ENCODE peak calls at places on chromosomes 16 and 17, in seven cellular contexts. J, O, T, A, K, Y and N are unnamed samples.

GRCh38 chr16:65070831-65071230 is 51.0 kb downstream of the CDH11 start:
- DNase-seq in Y (peak), T (peak), O (peak), K (peak), J (no peak), A (peak), N (peak)

GRCh38 chr16:2388875-2389433 is 40.3 kb upstream of the CCNF start:
- DNase-seq in J (no peak), T (peak), Y (peak), A (peak), K (peak), O (peak), N (no peak)

GRCh38 chr17:49880291-49881053 is 32.6 kb upstream of the TAC4 start:
- DNase-seq in A (peak), T (peak), J (peak), K (peak), O (peak), Y (peak), N (peak)

GRCh38 chr16:9077001-9077809 is 14.2 kb upstream of the HAPSTR1 start:
- DNase-seq in O (peak), A (peak), Y (peak), T (peak), K (peak), J (no peak), N (peak)

GRCh38 chr17:77959216-77959925 is 868 bp downstream of the TNRC6C start:
- DNase-seq in A (no peak), O (peak), J (peak), Y (peak), T (peak), K (no peak), N (peak)

GRCh38 chr16:22425036-22425801 is 50.8 kb upstream of the CDR2 start:
- DNase-seq in K (peak), T (no peak), O (no peak), Y (no peak), A (no peak), J (no peak), N (peak)

GRCh38 chr17:7380321-7380720 is 568 bp upstream of the TNK1 start:
- DNase-seq in Y (peak), O (peak), T (no peak), K (no peak), A (peak), J (no peak), N (peak)

GRCh38 chr16:55543470-55543869 is 23.0 kb upstream of the CAPNS2 start:
- DNase-seq in K (peak), O (peak), A (no peak), J (no peak), T (no peak), Y (no peak), N (peak)

GRCh38 chr16:28984619-28985135 is at the start of gene LAT:
- DNase-seq in T (no peak), A (no peak), Y (no peak), J (peak), O (no peak), K (peak), N (no peak)

GRCh38 chr17:29124931-29125270 is 55.3 kb downstream of the MYO18A start:
- DNase-seq in Y (peak), O (no peak), J (no peak), T (no peak), K (no peak), A (no peak), N (no peak)

GRCh38 chr16:68756250-68757051 is 19.4 kb downstream of the CDH1 start:
- DNase-seq in A (no peak), O (no peak), Y (peak), T (no peak), K (no peak), J (peak), N (no peak)

GRCh38 chr16:85979605-85980004 is 80.6 kb downstream of the IRF8 start:
- DNase-seq in A (no peak), O (no peak), J (no peak), T (no peak), K (no peak), Y (no peak), N (no peak)

GRCh38 chr17:29747660-29748059 is 124.9 kb upstream of the CORO6 start:
- DNase-seq in K (no peak), O (no peak), J (no peak), T (no peak), Y (no peak), A (no peak), N (peak)

GRCh38 chr16:35510701-35511100 is 2051.3 kb downstream of the TP53TG3F start:
- DNase-seq in O (no peak), T (no peak), A (no peak), J (no peak), Y (no peak), K (no peak), N (no peak)

GRCh38 chr16:66653581-66654350 is 42.8 kb downstream of the CMTM4 start:
- DNase-seq in Y (no peak), T (no peak), J (no peak), K (peak), A (no peak), O (no peak), N (peak)

GRCh38 chr17:41417576-41418015 is 6.8 kb downstream of the KRT37 start:
- DNase-seq in O (peak), T (no peak), K (no peak), Y (no peak), J (no peak), A (no peak), N (no peak)

GRCh38 chr17:55783684-55784245 is 32.9 kb downstream of the PCTP start:
- DNase-seq in T (no peak), J (no peak), A (no peak), O (no peak), K (peak), Y (no peak), N (peak)

GRCh38 chr16:30421010-30421409 is 8.8 kb downstream of the DCTPP1 start:
- DNase-seq in K (no peak), Y (no peak), A (no peak), T (no peak), O (no peak), J (no peak), N (no peak)

GRCh38 chr17:37818689-37819088 is 73.8 kb upstream of the HNF1B start:
- DNase-seq in T (no peak), K (peak), J (no peak), Y (peak), A (peak), O (peak), N (no peak)

GRCh38 chr17:7515912-7516610 is 31.9 kb downstream of the POLR2A start:
- DNase-seq in O (no peak), T (peak), A (peak), K (no peak), J (no peak), Y (peak), N (no peak)

GRCh38 chr16:47019563-47019962 is 46.1 kb upstream of the DNAJA2 start:
- DNase-seq in K (no peak), Y (peak), J (no peak), A (no peak), T (no peak), O (no peak), N (peak)

GRCh38 chr17:42001729-42002128 is 15.5 kb downstream of the DNAJC7 start:
- DNase-seq in K (no peak), T (no peak), O (no peak), J (no peak), Y (no peak), A (no peak), N (no peak)

GRCh38 chr16:66728117-66728787 is 23.2 kb downstream of the DYNC1LI2 start:
- DNase-seq in K (peak), Y (peak), T (no peak), O (peak), A (peak), J (no peak), N (peak)

GRCh38 chr16:17529982-17530760 is 59.4 kb upstream of the XYLT1 start:
- DNase-seq in K (no peak), J (peak), Y (no peak), T (no peak), O (no peak), A (no peak), N (no peak)

GRCh38 chr16:75264999-75265910 is 13.8 kb upstream of the BCAR1 start:
- DNase-seq in Y (no peak), T (no peak), J (no peak), A (no peak), K (no peak), O (no peak), N (peak)

GRCh38 chr16:19294156-19294649 is 8.7 kb downstream of the CLEC19A start:
- DNase-seq in O (no peak), Y (no peak), T (no peak), J (no peak), A (no peak), K (peak), N (no peak)

GRCh38 chr17:64992325-64992802 is 64.2 kb downstream of the GNA13 start:
- DNase-seq in T (peak), K (peak), A (peak), J (no peak), Y (peak), O (peak), N (peak)

GRCh38 chr17:76138234-76138895 is 2.7 kb downstream of the FOXJ1 start:
- DNase-seq in A (no peak), K (no peak), O (no peak), J (no peak), Y (no peak), T (no peak), N (no peak)

GRCh38 chr17:35664685-35665084 is 66.8 kb upstream of the RASL10B start:
- DNase-seq in A (no peak), O (no peak), J (no peak), Y (no peak), K (no peak), T (no peak), N (no peak)

GRCh38 chr16:27982184-27982583 is 81.3 kb downstream of the GSG1L start:
- DNase-seq in K (no peak), Y (no peak), O (no peak), A (no peak), T (no peak), J (no peak), N (no peak)

GRCh38 chr16:85458952-85459351 is 154.2 kb upstream of the GSE1 start:
- DNase-seq in Y (no peak), K (no peak), A (no peak), T (no peak), O (no peak), J (no peak), N (no peak)

GRCh38 chr16:29789775-29790182 is 772 bp upstream of the KIF22 start:
- DNase-seq in Y (no peak), A (no peak), T (no peak), J (no peak), K (no peak), O (no peak), N (no peak)

GRCh38 chr16:59707441-59707840 is 973.3 kb upstream of the GOT2 start:
- DNase-seq in K (no peak), Y (no peak), A (no peak), T (no peak), O (no peak), J (no peak), N (no peak)

GRCh38 chr17:46138470-46138869 is 54.8 kb downstream of the KANSL1 start:
- DNase-seq in T (no peak), K (no peak), Y (no peak), J (no peak), A (no peak), O (no peak), N (no peak)

GRCh38 chr16:80120899-80121521 is 419.8 kb upstream of the DYNLRB2 start:
- DNase-seq in K (no peak), J (no peak), Y (no peak), T (no peak), O (no peak), A (no peak), N (no peak)

GRCh38 chr17:7046127-7046724 is 2.3 kb upstream of the SLC16A11 start:
- DNase-seq in J (no peak), O (no peak), Y (no peak), T (no peak), K (no peak), A (no peak), N (no peak)

GRCh38 chr17:40538019-40538935 is 27.0 kb downstream of the CCR7 start:
- DNase-seq in A (no peak), O (peak), J (no peak), T (no peak), K (peak), Y (peak), N (peak)

GRCh38 chr16:56874800-56875199 is 9.8 kb downstream of the SLC12A3 start:
- DNase-seq in O (peak), Y (peak), A (peak), T (no peak), J (no peak), K (no peak), N (peak)
- H3K4me3 ChIP-seq in O (no peak), Y (no peak), A (no peak), T (no peak), J (no peak), K (no peak), N (no peak)

GRCh38 chr17:82800885-82801284 is 38.9 kb downstream of the ZNF750 start:
- DNase-seq in K (no peak), J (no peak), A (no peak), O (no peak), T (no peak), Y (no peak), N (no peak)
- H3K4me3 ChIP-seq in K (no peak), J (no peak), A (no peak), O (no peak), T (no peak), Y (no peak), N (no peak)

DNA sequence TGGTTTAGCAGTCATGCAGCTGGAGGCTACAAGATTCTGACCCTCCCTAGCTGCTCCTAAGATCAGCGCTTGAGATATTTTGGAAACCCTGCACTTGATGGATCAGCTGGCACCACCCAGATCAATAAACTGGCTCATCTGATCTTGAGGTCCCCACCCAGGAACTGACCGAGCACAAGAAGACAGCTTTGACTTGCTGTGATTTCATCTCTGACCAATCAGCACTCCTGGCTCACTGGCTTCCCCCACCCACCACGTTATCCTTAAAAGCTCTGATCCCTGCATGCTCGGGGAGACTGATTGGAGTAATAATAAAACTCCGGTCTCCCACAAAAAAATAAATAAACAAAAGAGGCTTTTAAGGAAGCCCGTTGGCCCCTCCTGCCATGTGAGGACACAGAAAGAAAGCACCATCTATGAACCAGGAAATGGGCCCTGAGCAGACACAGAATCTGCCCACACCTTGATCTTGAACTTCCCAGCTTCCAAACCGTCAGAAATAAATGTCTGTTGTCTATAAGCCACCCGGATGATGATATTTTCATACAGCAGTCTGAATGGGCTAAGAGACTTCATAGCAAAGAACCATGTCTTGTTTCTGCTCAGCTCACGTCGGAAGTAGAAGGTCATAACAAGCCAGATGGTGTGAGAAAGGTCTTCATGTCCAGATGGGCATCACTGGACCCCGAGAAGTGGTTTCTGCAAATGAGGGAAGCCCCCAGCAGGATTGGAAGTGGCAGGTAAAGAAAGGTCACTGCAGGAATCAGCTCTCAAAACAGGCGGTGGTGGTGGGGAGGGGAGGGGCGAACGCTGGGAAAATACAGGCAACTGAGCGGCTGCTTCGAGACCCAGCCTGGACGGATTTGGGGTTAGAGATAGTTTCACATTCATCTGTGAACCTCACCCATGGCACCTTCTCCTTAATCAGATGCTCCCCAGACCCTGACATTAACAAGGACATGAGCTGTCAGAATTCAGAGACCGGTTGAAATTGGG is 19.8 kb upstream of the RPH3AL start:
- DNase-seq in T (no peak), O (peak), K (no peak), A (no peak), Y (no peak), J (no peak), N (no peak)
- H3K4me3 ChIP-seq in T (no peak), O (no peak), K (no peak), A (no peak), Y (no peak), J (no peak), N (no peak)

DNA sequence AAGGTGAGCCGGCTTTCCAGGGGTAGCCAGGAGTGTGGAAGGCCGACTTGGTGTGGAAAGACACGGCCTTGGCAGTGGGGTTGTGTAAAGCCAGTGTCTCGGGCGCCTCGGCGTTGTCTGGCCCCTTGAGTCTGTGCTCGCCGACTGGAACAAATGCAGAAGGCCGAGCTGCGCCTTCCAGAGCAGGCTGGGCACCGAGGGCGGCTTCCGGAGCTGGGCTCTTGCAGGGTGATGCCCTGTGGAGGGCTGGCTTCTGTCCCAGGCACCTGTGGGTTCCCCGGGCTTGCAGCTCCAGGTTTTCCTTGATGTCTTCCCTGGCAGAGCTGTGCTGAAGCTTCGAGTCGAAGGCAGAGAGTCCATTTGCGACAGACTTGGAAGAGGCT is 8.0 kb downstream of the ZNF750 start:
- DNase-seq in A (no peak), J (no peak), K (no peak), O (no peak), Y (no peak), T (no peak), N (no peak)
- H3K4me3 ChIP-seq in A (no peak), J (no peak), K (no peak), O (no peak), Y (no peak), T (no peak), N (no peak)

GRCh38 chr17:48563867-48564199 is 14.3 kb downstream of the HOXB4 start:
- DNase-seq in T (no peak), J (no peak), Y (no peak), K (no peak), O (no peak), A (no peak), N (no peak)
- H3K4me3 ChIP-seq in T (peak), J (no peak), Y (peak), K (peak), O (peak), A (peak), N (peak)